ENCODE peak calls at places on chromosomes 13 and 19, in six cellular contexts. A is GM12878, J is K562, U is H1, E is stomach, C is upper lobe of left lung. N is an unnamed sample.

GRCh38 chr19:37979547-37980082 is 72.6 kb downstream of the SIPA1L3 start:
- DNase-seq in E (peak), J (no peak), C (peak), U (no peak), A (peak), N (no peak)

GRCh38 chr13:43411741-43412140 is 375.0 kb downstream of the ENOX1 start:
- DNase-seq in A (no peak), J (no peak), C (no peak), E (no peak), U (no peak), N (no peak)

GRCh38 chr13:65378943-65379519 is 1851.1 kb downstream of the PCDH9 start:
- DNase-seq in E (no peak), A (no peak), C (no peak), U (no peak), J (no peak), N (no peak)

GRCh38 chr19:6753178-6754031 is 13.8 kb downstream of the SH2D3A start:
- DNase-seq in A (peak), U (peak), J (peak), E (peak), C (peak), N (peak)

GRCh38 chr19:32869369-32870153 is at the start of gene SLC7A9:
- DNase-seq in C (no peak), E (peak), A (no peak), J (no peak), U (no peak), N (no peak)

GRCh38 chr19:41999071-41999877 is 5.2 kb upstream of the ATP1A3 start:
- DNase-seq in U (no peak), E (no peak), J (no peak), A (no peak), C (no peak), N (no peak)

GRCh38 chr13:24175847-24176246 is 15.3 kb downstream of the SPATA13 start:
- DNase-seq in E (no peak), J (no peak), C (no peak), U (no peak), A (no peak), N (no peak)

GRCh38 chr13:51797664-51798488 is 6.1 kb downstream of the DHRS12 start:
- DNase-seq in J (no peak), A (no peak), U (no peak), E (peak), C (peak), N (peak)

GRCh38 chr13:23372264-23372905 is 61.1 kb downstream of the SACS start:
- DNase-seq in E (no peak), C (no peak), U (no peak), J (no peak), A (no peak), N (no peak)

GRCh38 chr13:36242761-36243160 is 28.4 kb upstream of the SOHLH2 start:
- DNase-seq in J (no peak), U (no peak), E (no peak), C (no peak), A (no peak), N (no peak)

GRCh38 chr13:110455941-110456340 is 105.6 kb downstream of the RAB20 start:
- DNase-seq in U (peak), J (peak), C (peak), E (peak), A (no peak), N (no peak)
- TF ChIP-seq POLR2AphosphoS5 in U (no peak), J (no peak), C (no peak), E (peak), A (no peak), N (peak)

GRCh38 chr13:63297162-63297561 is 1881.5 kb upstream of the PCDH20 start:
- DNase-seq in U (no peak), A (no peak), J (no peak), E (no peak), C (no peak), N (no peak)
- TF ChIP-seq EP300 in U (no peak), A (no peak), J (no peak), E (no peak), C (no peak), N (no peak)

GRCh38 chr19:40604647-40605200 is 3.6 kb downstream of the LTBP4 start:
- DNase-seq in E (no peak), J (peak), U (no peak), C (no peak), A (no peak), N (no peak)

GRCh38 chr19:40605201-40605971 is 4.2 kb downstream of the LTBP4 start:
- DNase-seq in A (peak), E (peak), J (peak), U (no peak), C (peak), N (peak)

GRCh38 chr19:40601061-40601973 is at the start of gene LTBP4:
- DNase-seq in E (no peak), A (no peak), J (peak), C (no peak), U (no peak), N (no peak)

GRCh38 chr19:40603071-40603718 is 2.0 kb downstream of the LTBP4 start:
- DNase-seq in U (no peak), C (no peak), E (no peak), A (no peak), J (no peak), N (no peak)

GRCh38 chr19:40603719-40604646 is 2.8 kb downstream of the LTBP4 start:
- DNase-seq in J (peak), A (peak), U (peak), E (peak), C (peak), N (peak)
- TF ChIP-seq POLR2AphosphoS5 in J (no peak), A (no peak), U (no peak), E (peak), C (peak), N (peak)

DNA sequence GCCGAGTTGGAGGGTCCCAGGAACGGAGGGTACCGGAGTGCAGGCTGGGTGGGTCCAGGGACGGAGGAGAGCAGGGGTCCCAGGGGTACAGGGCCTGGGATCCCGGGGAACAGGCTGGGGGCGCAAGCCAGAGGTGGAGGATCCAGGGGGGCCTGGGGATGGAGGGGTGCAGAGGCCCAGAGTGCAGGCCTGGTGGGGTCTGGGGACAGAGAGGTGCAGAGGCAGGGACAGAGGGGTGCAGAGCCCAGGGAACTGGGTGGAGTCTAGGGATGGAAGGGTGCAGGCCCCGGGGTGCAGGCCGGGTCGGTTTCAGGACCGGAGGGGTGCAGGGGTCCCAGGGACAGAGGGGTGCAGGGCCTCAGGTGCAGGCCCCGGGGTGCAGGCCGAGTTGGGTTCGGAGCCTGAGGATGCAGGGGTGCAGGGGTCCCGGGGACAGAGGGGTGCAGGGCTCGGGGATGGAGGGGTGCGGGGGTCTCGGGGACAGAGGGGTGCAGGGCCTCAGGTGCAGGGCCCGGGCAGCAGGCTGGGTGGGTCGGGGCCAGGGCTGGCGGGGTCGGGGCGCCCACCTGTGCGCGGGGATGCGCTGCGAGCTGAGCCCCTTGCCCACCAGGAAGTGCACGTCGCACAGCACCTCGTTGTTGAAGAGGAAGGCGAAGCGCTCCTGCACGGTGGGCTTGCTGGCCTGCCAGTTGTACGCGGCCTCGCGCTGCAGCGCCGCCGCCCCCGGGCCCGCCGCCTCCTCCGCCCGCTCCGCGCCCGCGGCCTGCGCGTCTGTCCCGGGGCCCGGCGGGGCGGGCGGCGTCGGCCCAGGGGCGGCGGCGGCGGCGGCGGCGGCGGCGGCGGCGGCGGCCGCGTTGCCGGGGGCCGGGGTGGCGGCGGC is 543 bp downstream of the BTBD2 start:
- DNase-seq in E (no peak), C (no peak), J (peak), A (no peak), U (no peak), N (peak)
- TF ChIP-seq EP300 in E (no peak), C (no peak), J (no peak), A (no peak), U (no peak), N (no peak)